ENCODE peak calls at places on chromosomes 4 and X, in five cellular contexts. E is nucleus accumbens; W is mammary epithelial cell; K is stimulated activated naive B cell treated with anti-CD40 and anti-IgM and Interleukin-4, amounts not matched to agents 10 μg/mL and 1 μg/mL and 100 μg/mL, for 72 hours; P is MCF 10A. D is an unnamed sample.

GRCh38 chr4:183602444-183603102 is 56.4 kb downstream of the RWDD4 start:
- DNase-seq in W (peak; percentile 12), K (no peak), E (no peak), P (peak; percentile 30), D (no peak)

GRCh38 chr4:153788419-153789276 is at the start of gene SFRP2:
- DNase-seq in K (no peak), P (no peak), W (no peak), E (no peak), D (peak; percentile 93)

GRCh38 chr4:24659241-24659961 is 75.0 kb upstream of the DHX15 start:
- DNase-seq in P (no peak), K (no peak), W (no peak), E (no peak), D (no peak)

GRCh38 chr4:38759077-38759789 is 23.6 kb downstream of the TLR10 start:
- DNase-seq in E (peak; percentile 88), K (peak; percentile 64), P (peak; percentile 59), W (peak; percentile 24), D (peak; percentile 56)

GRCh38 chr4:140308366-140309123 is 64.9 kb upstream of the SCOC start:
- DNase-seq in K (no peak), P (peak; percentile 91), W (peak; percentile 92), E (no peak), D (no peak)

GRCh38 chr4:114754616-114755015 is 156.0 kb downstream of the UGT8 start:
- DNase-seq in P (no peak), E (no peak), K (no peak), W (no peak), D (no peak)

GRCh38 chr4:40912455-40913055 is 162.8 kb downstream of the NSUN7 start:
- DNase-seq in P (no peak), E (no peak), W (no peak), K (no peak), D (no peak)

GRCh38 chrX:104098151-104098808 is 14.0 kb upstream of the ZCCHC18 start:
- DNase-seq in K (peak; percentile 13), P (peak; percentile 80), W (peak; percentile 73), E (no peak), D (peak; percentile 42)

GRCh38 chrX:119726900-119727555 is 31.4 kb upstream of the SOWAHD start:
- DNase-seq in W (peak; percentile 34), P (no peak), E (no peak), K (no peak), D (no peak)

GRCh38 chr4:83071116-83071515 is 36.1 kb downstream of the COPS4 start:
- DNase-seq in K (no peak), W (no peak), P (peak; percentile 60), E (no peak), D (no peak)

GRCh38 chr4:43587746-43588145 is 695.2 kb downstream of the GRXCR1 start:
- DNase-seq in W (no peak), P (no peak), E (no peak), K (no peak), D (no peak)

D was measured in neuronal stem cell.